ENCODE peak calls at places on chromosome 12, in nine cellular contexts. H, S, Q, L, Y, I, D, U and W are unnamed samples.

GRCh38 chr12:31267966-31268365 is 58.0 kb downstream of the SINHCAF start:
- DNase-seq in H (no peak), S (no peak), Q (no peak), L (no peak), Y (no peak), I (no peak), D (no peak), U (no peak), W (no peak)

GRCh38 chr12:85834378-85834777 is 1.8 kb downstream of the RASSF9 start:
- DNase-seq in H (no peak), S (no peak), Q (no peak), L (no peak), Y (no peak), I (no peak), D (no peak), U (no peak), W (peak)

GRCh38 chr12:83210933-83211332 is 524.2 kb downstream of the TMTC2 start:
- DNase-seq in H (no peak), S (no peak), Q (no peak), L (no peak), Y (no peak), I (no peak), D (no peak), U (no peak), W (no peak)

GRCh38 chr12:2646341-2646740 is 148.4 kb upstream of the FKBP4 start:
- DNase-seq in H (no peak), S (no peak), Q (no peak), L (no peak), Y (no peak), I (no peak), D (no peak), U (no peak), W (no peak)

GRCh38 chr12:25051583-25052190 is 102.8 kb upstream of the BCAT1 start:
- DNase-seq in H (no peak), S (peak), Q (peak), L (no peak), Y (no peak), I (peak), D (peak), U (no peak), W (no peak)

GRCh38 chr12:105292705-105293104 is 37.8 kb upstream of the C12orf75 start:
- DNase-seq in H (no peak), S (no peak), Q (no peak), L (no peak), Y (no peak), I (no peak), D (no peak), U (no peak), W (peak)

GRCh38 chr12:91920276-91920675 is 225.4 kb downstream of the BTG1 start:
- DNase-seq in H (no peak), S (no peak), Q (no peak), L (no peak), Y (no peak), I (no peak), D (no peak), U (no peak), W (peak)

GRCh38 chr12:76199808-76200207 is 115.3 kb upstream of the NAP1L1 start:
- DNase-seq in H (no peak), S (no peak), Q (no peak), L (no peak), Y (no peak), I (no peak), D (no peak), U (no peak), W (peak)

GRCh38 chr12:32671930-32672785 is 6.9 kb upstream of the DNM1L start:
- DNase-seq in H (no peak), S (no peak), Q (no peak), L (peak), Y (peak), I (no peak), D (no peak), U (peak), W (peak)

GRCh38 chr12:109189291-109189690 is 72.9 kb downstream of the ACACB start:
- DNase-seq in H (no peak), S (no peak), Q (no peak), L (no peak), Y (no peak), I (no peak), D (no peak), U (no peak), W (no peak)

GRCh38 chr12:100138048-100138907 is 4.4 kb downstream of the BLTP3B start:
- DNase-seq in H (no peak), S (no peak), Q (no peak), L (no peak), Y (no peak), I (no peak), D (no peak), U (no peak), W (peak)

GRCh38 chr12:123763093-123763492 is 992 bp downstream of the DNAH10 start:
- DNase-seq in H (no peak), S (no peak), Q (no peak), L (peak), Y (no peak), I (no peak), D (no peak), U (no peak), W (no peak)

GRCh38 chr12:101819467-101819866 is 11.3 kb downstream of the GNPTAB start:
- DNase-seq in H (no peak), S (no peak), Q (no peak), L (no peak), Y (no peak), I (no peak), D (no peak), U (no peak), W (peak)

GRCh38 chr12:78143717-78144116 is 313.0 kb downstream of the NAV3 start:
- DNase-seq in H (no peak), S (no peak), Q (no peak), L (no peak), Y (no peak), I (no peak), D (no peak), U (no peak), W (no peak)

GRCh38 chr12:113467514-113468364 is 3.9 kb downstream of the LHX5 start:
- DNase-seq in H (no peak), S (no peak), Q (no peak), L (peak), Y (no peak), I (no peak), D (no peak), U (no peak), W (no peak)

GRCh38 chr12:15240898-15241297 is 19.7 kb upstream of the RERG start:
- DNase-seq in H (no peak), S (no peak), Q (no peak), L (no peak), Y (no peak), I (no peak), D (no peak), U (no peak), W (no peak)

GRCh38 chr12:54431911-54432814 is 13.1 kb upstream of the ITGA5 start:
- DNase-seq in H (peak), S (no peak), Q (no peak), L (peak), Y (no peak), I (peak), D (no peak), U (no peak), W (peak)

GRCh38 chr12:116537149-116537904 is 21.9 kb upstream of the MAP1LC3B2 start:
- DNase-seq in H (no peak), S (no peak), Q (no peak), L (no peak), Y (no peak), I (no peak), D (no peak), U (no peak), W (no peak)

GRCh38 chr12:132194556-132194955 is 50.3 kb downstream of the NOC4L start:
- DNase-seq in H (no peak), S (no peak), Q (no peak), L (no peak), Y (no peak), I (no peak), D (no peak), U (no peak), W (no peak)

GRCh38 chr12:117036046-117036445 is 63.2 kb downstream of the TESC start:
- DNase-seq in H (no peak), S (no peak), Q (no peak), L (no peak), Y (no peak), I (no peak), D (no peak), U (peak), W (no peak)

GRCh38 chr12:89453579-89453978 is 71.0 kb downstream of the GALNT4 start:
- DNase-seq in H (no peak), S (no peak), Q (no peak), L (no peak), Y (no peak), I (no peak), D (no peak), U (no peak), W (no peak)

GRCh38 chr12:23757541-23757962 is 191.9 kb downstream of the SOX5 start:
- DNase-seq in H (no peak), S (no peak), Q (no peak), L (no peak), Y (no peak), I (no peak), D (no peak), U (no peak), W (no peak)

GRCh38 chr12:46825526-46826414 is at the start of gene SLC38A4:
- DNase-seq in H (no peak), S (no peak), Q (no peak), L (peak), Y (peak), I (no peak), D (no peak), U (no peak), W (peak)

GRCh38 chr12:7142057-7142644 is 12.0 kb downstream of the CLSTN3 start:
- DNase-seq in H (no peak), S (no peak), Q (peak), L (peak), Y (no peak), I (peak), D (peak), U (peak), W (peak)

GRCh38 chr12:9198012-9198411 is 10.2 kb downstream of the PZP start:
- DNase-seq in H (no peak), S (no peak), Q (no peak), L (no peak), Y (no peak), I (no peak), D (no peak), U (no peak), W (no peak)

GRCh38 chr12:130147875-130148596 is 14.2 kb upstream of the FZD10 start:
- DNase-seq in H (no peak), S (no peak), Q (no peak), L (no peak), Y (no peak), I (no peak), D (no peak), U (no peak), W (no peak)

GRCh38 chr12:93624595-93625294 is 52.3 kb downstream of the SOCS2 start:
- DNase-seq in H (no peak), S (no peak), Q (no peak), L (no peak), Y (no peak), I (no peak), D (no peak), U (no peak), W (peak)

GRCh38 chr12:57175428-57176138 is 28.2 kb upstream of the LRP1-AS start:
- DNase-seq in H (peak), S (no peak), Q (peak), L (peak), Y (peak), I (peak), D (peak), U (peak), W (peak)

GRCh38 chr12:67068204-67068731 is 200.9 kb upstream of the CAND1 start:
- DNase-seq in H (no peak), S (no peak), Q (no peak), L (peak), Y (no peak), I (peak), D (no peak), U (no peak), W (no peak)

GRCh38 chr12:72632286-72632685 is 360.1 kb downstream of the TRHDE start:
- DNase-seq in H (no peak), S (no peak), Q (no peak), L (no peak), Y (no peak), I (no peak), D (no peak), U (no peak), W (peak)

GRCh38 chr12:4025420-4026358 is 152.5 kb upstream of the PARP11 start:
- DNase-seq in H (no peak), S (no peak), Q (no peak), L (peak), Y (no peak), I (no peak), D (no peak), U (no peak), W (no peak)

GRCh38 chr12:15532364-15532977 is 210.2 kb downstream of the PTPRO start:
- DNase-seq in H (no peak), S (no peak), Q (no peak), L (peak), Y (peak), I (peak), D (peak), U (no peak), W (peak)

GRCh38 chr12:77995436-77996167 is 164.9 kb downstream of the NAV3 start:
- DNase-seq in H (no peak), S (no peak), Q (no peak), L (no peak), Y (no peak), I (no peak), D (no peak), U (no peak), W (peak)